ENCODE peak calls at places on chromosome 19, in seven cellular contexts. J is hepatocyte, I is sigmoid colon, U is AG04450, Q is psoas muscle, F is GM12878, B is lung. W is an unnamed sample.

GRCh38 chr19:35318679-35319448 is 10.1 kb upstream of the CD22 start:
- DNase-seq in I (peak), B (peak), J (no peak), U (no peak), Q (peak), F (no peak), W (peak)

GRCh38 chr19:30587869-30588268 is 215.7 kb downstream of the ZNF536 start:
- DNase-seq in J (no peak), U (no peak), B (no peak), I (no peak), F (no peak), Q (no peak), W (no peak)

GRCh38 chr19:4173479-4174211 is 8.7 kb downstream of the SIRT6 start:
- DNase-seq in I (no peak), J (no peak), B (no peak), Q (no peak), F (no peak), U (no peak), W (no peak)

GRCh38 chr19:45745606-45746005 is 12.4 kb downstream of the MEIOSIN start:
- DNase-seq in U (no peak), I (no peak), F (no peak), J (no peak), B (no peak), Q (no peak), W (no peak)

GRCh38 chr19:18541992-18542935 is 1.1 kb downstream of the FKBP8 start:
- DNase-seq in U (no peak), I (no peak), Q (no peak), B (no peak), J (no peak), F (no peak), W (no peak)

GRCh38 chr19:28544451-28545261 is 668.3 kb downstream of the UQCRFS1 start:
- DNase-seq in J (no peak), I (no peak), U (no peak), F (no peak), B (no peak), Q (no peak), W (no peak)

GRCh38 chr19:15296841-15297415 is 35.4 kb downstream of the BRD4 start:
- DNase-seq in F (no peak), I (no peak), B (no peak), Q (no peak), U (no peak), J (no peak), W (no peak)

GRCh38 chr19:51016798-51017683 is 2.5 kb downstream of the KLK10 start:
- DNase-seq in B (peak), U (no peak), F (no peak), Q (no peak), J (peak), I (no peak), W (peak)

GRCh38 chr19:19447536-19448237 is 42.2 kb downstream of the GATAD2A start:
- DNase-seq in B (no peak), F (no peak), J (no peak), U (no peak), I (no peak), Q (no peak), W (no peak)

GRCh38 chr19:13428352-13428751 is 77.9 kb downstream of the CACNA1A start:
- DNase-seq in B (no peak), J (no peak), U (peak), I (no peak), F (no peak), Q (no peak), W (no peak)

GRCh38 chr19:51091895-51092873 is 9.5 kb upstream of the KLK14 start:
- DNase-seq in F (no peak), J (no peak), B (no peak), I (no peak), Q (no peak), U (no peak), W (no peak)

GRCh38 chr19:39645800-39646411 is 9.8 kb upstream of the LGALS16 start:
- DNase-seq in F (no peak), U (no peak), Q (no peak), I (no peak), B (no peak), J (peak), W (no peak)

GRCh38 chr19:6287269-6287885 is 7.6 kb upstream of the MLLT1 start:
- DNase-seq in I (no peak), Q (no peak), F (no peak), J (no peak), U (no peak), B (no peak), W (no peak)

GRCh38 chr19:55493650-55494171 is 5.5 kb downstream of the SSC5D start:
- DNase-seq in F (no peak), I (no peak), U (no peak), B (no peak), J (no peak), Q (no peak), W (no peak)

GRCh38 chr19:50838239-50838638 is 4.9 kb upstream of the KLK15 start:
- DNase-seq in Q (no peak), U (no peak), I (peak), J (no peak), F (peak), B (no peak), W (no peak)

GRCh38 chr19:9309974-9310446 is 372 bp upstream of the ZNF699 start:
- DNase-seq in Q (peak), F (no peak), U (no peak), J (peak), B (peak), I (peak), W (peak)

GRCh38 chr19:41263042-41263849 is 926 bp upstream of the HNRNPUL1 start:
- DNase-seq in F (peak), J (peak), I (peak), Q (peak), U (no peak), B (peak), W (peak)

GRCh38 chr19:16588089-16588823 is 16.0 kb upstream of the SLC35E1 start:
- DNase-seq in U (no peak), I (no peak), J (no peak), F (peak), B (no peak), Q (no peak), W (no peak)

GRCh38 chr19:43880483-43880882 is 53.4 kb downstream of the ZNF283 start:
- DNase-seq in J (no peak), Q (no peak), U (no peak), I (no peak), F (no peak), B (no peak), W (no peak)

GRCh38 chr19:42281175-42282035 is 12.4 kb downstream of the CIC start:
- DNase-seq in U (no peak), F (no peak), I (peak), J (peak), Q (peak), B (peak), W (peak)

GRCh38 chr19:7845390-7846179 is 15.6 kb downstream of the EVI5L start:
- DNase-seq in B (no peak), I (no peak), J (no peak), U (no peak), F (no peak), Q (no peak), W (no peak)

GRCh38 chr19:42270346-42271044 is 1.4 kb downstream of the CIC start:
- DNase-seq in B (no peak), J (no peak), F (no peak), Q (peak), U (no peak), I (peak), W (no peak)

GRCh38 chr19:35099155-35099896 is 16.3 kb upstream of the FXYD3 start:
- DNase-seq in Q (no peak), B (no peak), I (no peak), J (no peak), F (no peak), U (no peak), W (no peak)

GRCh38 chr19:33297401-33298145 is 4.8 kb downstream of the CEBPA start:
- DNase-seq in U (no peak), F (no peak), Q (no peak), I (peak), B (no peak), J (peak), W (no peak)
- H3K27ac ChIP-seq in U (no peak), F (no peak), Q (no peak), I (no peak), B (peak), J (peak), W (no peak)

GRCh38 chr19:49059056-49059455 is 1.5 kb upstream of the CGB7 start:
- DNase-seq in U (no peak), B (no peak), F (no peak), Q (no peak), I (no peak), J (no peak), W (no peak)

GRCh38 chr19:49057636-49058234 is at the start of gene CGB7:
- DNase-seq in J (peak), F (no peak), I (peak), B (peak), Q (peak), U (no peak), W (peak)

GRCh38 chr19:49061000-49061399 is 3.5 kb upstream of the CGB7 start:
- DNase-seq in J (no peak), I (no peak), Q (no peak), F (no peak), U (no peak), B (no peak), W (no peak)

GRCh38 chr19:49058592-49058991 is 1.0 kb upstream of the CGB7 start:
- DNase-seq in U (no peak), F (no peak), I (no peak), Q (peak), J (no peak), B (no peak), W (no peak)

GRCh38 chr19:49056101-49056901 is 1.2 kb downstream of the CGB7 start:
- DNase-seq in J (peak), I (no peak), B (peak), U (no peak), Q (peak), F (no peak), W (no peak)
- TF ChIP-seq CTCF in J (peak), I (no peak), B (no peak), U (peak), Q (peak), F (peak), W (peak)

DNA sequence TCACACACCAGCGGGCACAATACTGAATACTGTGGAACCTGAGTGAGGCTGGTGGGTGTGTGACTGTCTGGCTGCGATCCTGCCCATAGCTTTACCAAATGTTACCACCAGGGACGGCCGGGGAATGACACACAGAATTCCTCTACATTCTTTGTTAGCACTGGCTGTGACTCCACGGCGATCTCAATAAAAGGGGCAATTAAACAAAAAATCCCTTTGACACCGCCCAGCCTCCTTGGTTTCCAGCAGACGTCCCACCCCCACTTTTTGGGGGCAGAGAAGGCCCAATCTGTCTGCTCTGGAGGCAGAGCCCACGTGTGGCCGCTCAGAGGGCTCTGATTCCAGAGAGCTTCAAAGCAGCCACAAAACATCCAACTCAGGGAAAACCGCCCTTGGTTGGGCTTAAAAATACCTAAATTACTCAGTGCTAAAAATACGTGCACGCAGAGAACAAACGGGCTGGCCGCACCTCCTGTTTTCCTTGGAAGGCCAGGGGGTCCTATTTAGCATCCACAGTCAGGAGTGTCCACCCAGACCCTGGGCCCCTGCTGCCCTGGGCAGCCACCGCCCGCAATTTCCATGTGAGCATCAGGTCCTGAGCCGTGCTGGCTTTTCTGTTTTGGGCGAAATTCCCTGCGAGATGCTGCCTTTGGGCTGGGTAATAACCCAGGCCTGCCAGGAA is 47.8 kb downstream of the GADD45B start:
- DNase-seq in J (no peak), B (no peak), F (no peak), I (no peak), Q (no peak), U (no peak), W (no peak)
- H3K27ac ChIP-seq in J (peak), B (no peak), F (no peak), I (peak), Q (no peak), U (peak), W (no peak)

GRCh38 chr19:56595548-56595899 is 422 bp downstream of the ZNF71 start:
- DNase-seq in I (no peak), U (no peak), J (no peak), B (no peak), Q (no peak), F (no peak), W (no peak)

GRCh38 chr19:56594446-56594782 is 688 bp upstream of the ZNF71 start:
- DNase-seq in B (no peak), F (no peak), J (no peak), Q (no peak), I (no peak), U (no peak), W (no peak)

GRCh38 chr19:56597696-56598095 is 2.6 kb downstream of the ZNF71 start:
- DNase-seq in J (no peak), F (no peak), I (no peak), U (no peak), Q (no peak), B (no peak), W (no peak)

GRCh38 chr19:56596676-56597075 is 1.6 kb downstream of the ZNF71 start:
- DNase-seq in U (no peak), B (no peak), I (no peak), Q (no peak), F (no peak), J (no peak), W (no peak)

GRCh38 chr19:56594783-56595547 is at the start of gene ZNF71:
- DNase-seq in F (peak), I (peak), B (peak), Q (peak), J (peak), U (peak), W (peak)
- TF ChIP-seq CTCF in F (no peak), I (no peak), B (no peak), Q (no peak), J (no peak), U (no peak), W (no peak)

W was measured in right atrium auricular region.